ENCODE peak calls at places on chromosome 18, in ten cellular contexts. Y, I, P, B, H, L, O, R, X and S are unnamed samples.

GRCh38 chr18:26471027-26471426 is 77.3 kb downstream of the KCTD1 start:
- DNase-seq in L (no peak), R (no peak), O (no peak), Y (no peak), P (no peak), H (no peak), B (no peak), X (no peak), I (no peak), S (no peak)

GRCh38 chr18:68611301-68611700 is 103.6 kb downstream of the TMX3 start:
- DNase-seq in X (no peak), I (no peak), L (no peak), P (no peak), H (no peak), Y (no peak), R (no peak), O (no peak), B (no peak), S (no peak)

GRCh38 chr18:41096504-41096903 is 858.5 kb upstream of the PIK3C3 start:
- DNase-seq in O (no peak), H (no peak), X (peak), P (no peak), I (peak), R (peak), Y (peak), L (no peak), B (peak), S (no peak)

GRCh38 chr18:48767090-48767670 is 183.6 kb downstream of the SMAD7 start:
- DNase-seq in Y (no peak), B (peak), P (no peak), X (peak), I (no peak), O (no peak), H (no peak), R (no peak), L (no peak), S (no peak)

GRCh38 chr18:75247041-75247551 is 36.5 kb downstream of the TSHZ1 start:
- DNase-seq in X (peak), Y (no peak), H (no peak), P (no peak), L (no peak), B (peak), O (no peak), R (no peak), I (no peak), S (peak)

GRCh38 chr18:53698907-53699306 is 525.6 kb downstream of the MBD2 start:
- DNase-seq in Y (peak), O (no peak), I (peak), B (no peak), R (peak), P (no peak), H (no peak), X (peak), L (no peak), S (no peak)

GRCh38 chr18:52426462-52426861 is 86.5 kb downstream of the DCC start:
- DNase-seq in O (no peak), X (no peak), Y (no peak), L (no peak), R (no peak), B (no peak), P (no peak), I (no peak), H (no peak), S (no peak)

GRCh38 chr18:61955644-61956043 is 62.8 kb upstream of the RNF152 start:
- DNase-seq in B (no peak), O (no peak), P (no peak), H (peak), X (no peak), Y (no peak), R (no peak), I (peak), L (no peak), S (no peak)

GRCh38 chr18:66966171-66966570 is 362.3 kb upstream of the CDH19 start:
- DNase-seq in H (no peak), B (no peak), O (no peak), R (no peak), P (no peak), L (no peak), Y (no peak), I (no peak), X (no peak), S (no peak)

GRCh38 chr18:48036191-48036590 is 105.7 kb upstream of the SMAD2 start:
- DNase-seq in Y (no peak), R (no peak), X (no peak), B (no peak), L (no peak), I (no peak), H (no peak), P (no peak), O (no peak), S (no peak)

GRCh38 chr18:49613741-49614151 is 51.9 kb downstream of the LIPG start:
- DNase-seq in X (no peak), B (no peak), I (no peak), P (no peak), R (no peak), L (no peak), H (no peak), O (no peak), Y (peak), S (no peak)

GRCh38 chr18:25289040-25289631 is 62.8 kb downstream of the ZNF521 start:
- DNase-seq in I (no peak), L (no peak), B (peak), H (no peak), O (no peak), R (no peak), X (no peak), P (no peak), Y (peak), S (no peak)

GRCh38 chr18:44290366-44290855 is 390.3 kb upstream of the SETBP1 start:
- DNase-seq in L (no peak), Y (peak), H (no peak), P (no peak), I (no peak), R (no peak), X (no peak), B (no peak), O (no peak), S (no peak)

GRCh38 chr18:1846640-1847039 is 724.7 kb downstream of the METTL4 start:
- DNase-seq in P (no peak), R (no peak), L (no peak), H (no peak), B (no peak), Y (peak), I (peak), O (no peak), X (no peak), S (no peak)

GRCh38 chr18:7317804-7318231 is 86.9 kb downstream of the LRRC30 start:
- DNase-seq in X (no peak), H (no peak), B (no peak), P (no peak), I (no peak), L (no peak), R (no peak), Y (peak), O (peak), S (no peak)

GRCh38 chr18:26307161-26307773 is 81.0 kb downstream of the TAF4B start:
- DNase-seq in B (peak), H (peak), R (peak), O (no peak), Y (peak), X (peak), I (peak), L (peak), P (peak), S (peak)

GRCh38 chr18:13454363-13455150 is 236.0 kb downstream of the LDLRAD4 start:
- DNase-seq in B (no peak), Y (no peak), X (no peak), P (no peak), O (no peak), R (no peak), I (no peak), H (no peak), L (no peak), S (no peak)

GRCh38 chr18:13453714-13454113 is 235.2 kb downstream of the LDLRAD4 start:
- DNase-seq in X (no peak), O (no peak), P (no peak), B (no peak), I (no peak), L (no peak), Y (no peak), R (no peak), H (no peak), S (peak)

GRCh38 chr18:13452448-13452811 is 233.9 kb downstream of the LDLRAD4 start:
- DNase-seq in P (no peak), O (no peak), R (no peak), H (no peak), Y (peak), X (no peak), B (no peak), L (no peak), I (no peak), S (peak)

GRCh38 chr18:13451661-13452447 is 233.3 kb downstream of the LDLRAD4 start:
- DNase-seq in B (no peak), O (no peak), H (no peak), P (no peak), L (no peak), I (no peak), X (no peak), R (no peak), Y (no peak), S (peak)

DNA sequence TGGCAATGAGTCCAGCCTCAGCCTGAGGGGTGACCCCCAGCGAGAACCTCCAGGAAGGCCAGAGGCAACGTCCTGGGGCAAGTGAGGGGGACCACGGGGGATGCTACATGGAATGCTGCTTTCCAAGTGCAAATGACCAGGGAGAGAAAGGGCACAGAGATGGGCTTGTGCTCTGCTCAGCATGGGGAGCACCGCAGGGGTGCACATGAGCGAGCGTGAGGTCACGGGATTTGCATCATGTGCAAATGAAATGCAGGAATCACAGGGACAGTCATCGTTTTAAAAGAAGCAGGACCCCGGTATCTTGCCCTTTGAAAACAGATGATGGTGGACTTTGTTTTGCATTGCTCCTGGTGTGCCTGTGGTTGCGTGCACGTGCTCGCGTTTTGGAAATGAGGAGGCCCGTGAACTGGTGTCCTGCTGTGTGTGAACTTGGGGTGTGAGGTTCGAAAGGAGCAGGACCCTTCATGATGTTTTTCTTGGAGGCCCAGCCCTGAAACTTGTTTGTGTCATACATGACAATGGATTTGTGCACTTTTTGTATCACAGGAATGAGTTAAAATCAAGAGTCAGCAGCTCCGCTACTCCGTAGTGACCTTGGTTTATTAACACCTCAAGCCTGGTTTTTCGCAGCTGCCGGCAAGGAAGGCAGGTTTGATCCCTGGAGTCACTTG is 234.4 kb downstream of the LDLRAD4 start:
- DNase-seq in X (no peak), Y (no peak), H (no peak), B (no peak), R (no peak), O (no peak), L (no peak), P (no peak), I (no peak), S (peak)
- H3K9ac ChIP-seq in X (no peak), Y (no peak), H (no peak), B (no peak), R (no peak), O (no peak), L (no peak), P (no peak), I (no peak), S (no peak)

DNA sequence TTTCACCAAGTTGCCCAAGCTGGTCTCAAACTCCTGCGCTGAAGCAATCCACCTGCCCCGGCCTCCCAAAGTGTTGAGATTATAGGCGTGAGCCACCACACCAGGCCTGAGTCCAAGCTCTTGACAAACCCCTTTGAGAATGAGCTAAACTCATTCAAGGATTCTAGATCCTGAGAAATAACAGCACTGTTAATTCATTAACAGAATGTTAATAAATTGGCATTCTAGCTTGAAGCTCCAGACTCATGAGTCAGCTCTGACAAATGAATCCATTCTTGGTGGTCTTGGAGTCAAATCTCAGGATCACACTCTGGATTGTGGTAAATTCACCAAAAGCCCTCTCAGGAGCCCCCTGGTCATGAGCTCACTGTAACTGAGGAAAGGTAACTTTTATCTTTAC is 1.8 kb downstream of the NARS1 start:
- DNase-seq in R (no peak), H (no peak), O (no peak), B (no peak), L (no peak), P (no peak), Y (no peak), X (no peak), I (no peak), S (no peak)
- H3K9ac ChIP-seq in R (no peak), H (no peak), O (no peak), B (no peak), L (peak), P (peak), Y (no peak), X (peak), I (no peak), S (peak)

GRCh38 chr18:54772081-54772480 is 56.2 kb upstream of the RAB27B start:
- DNase-seq in H (no peak), Y (no peak), L (no peak), B (no peak), I (no peak), X (no peak), R (no peak), O (no peak), P (no peak), S (no peak)

GRCh38 chr18:54776282-54776977 is 51.8 kb upstream of the RAB27B start:
- DNase-seq in P (no peak), B (peak), O (peak), X (no peak), L (peak), R (no peak), Y (peak), I (no peak), H (peak), S (no peak)

GRCh38 chr18:54775686-54776085 is 52.6 kb upstream of the RAB27B start:
- DNase-seq in H (no peak), L (peak), P (peak), B (peak), R (no peak), Y (peak), X (peak), I (no peak), O (no peak), S (no peak)

GRCh38 chr18:54774971-54775665 is 53.2 kb upstream of the RAB27B start:
- DNase-seq in X (no peak), B (peak), I (no peak), L (no peak), O (no peak), Y (no peak), R (no peak), P (no peak), H (no peak), S (no peak)

DNA sequence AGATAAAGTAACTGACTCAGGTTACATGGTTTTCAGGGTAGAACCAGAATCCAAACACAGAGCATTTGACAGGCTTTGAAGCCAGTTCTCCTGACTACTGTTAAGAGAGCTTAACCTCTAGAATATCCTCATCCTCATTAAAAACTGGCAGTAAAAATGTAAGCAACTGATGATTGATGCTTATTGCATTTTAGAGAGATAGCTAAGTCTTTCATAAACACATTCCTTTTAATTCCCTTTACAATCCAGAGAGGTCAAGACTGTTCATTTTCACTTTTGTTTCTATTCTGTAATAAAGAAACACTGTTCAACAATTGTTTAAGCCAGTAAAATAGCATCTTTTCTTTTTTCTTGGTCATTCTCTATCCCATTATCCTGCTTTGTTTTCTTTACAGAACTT is 53.9 kb upstream of the RAB27B start:
- DNase-seq in L (no peak), B (peak), I (no peak), Y (no peak), P (no peak), H (no peak), O (no peak), X (no peak), R (no peak), S (no peak)
- H3K9ac ChIP-seq in L (no peak), B (no peak), I (no peak), Y (no peak), P (no peak), H (no peak), O (no peak), X (peak), R (no peak), S (no peak)

GRCh38 chr18:77098554-77099174 is 33.9 kb downstream of the MBP start:
- DNase-seq in Y (no peak), I (no peak), X (no peak), L (no peak), B (peak), P (no peak), H (no peak), O (no peak), R (no peak), S (peak)
- H3K9ac ChIP-seq in Y (no peak), I (no peak), X (no peak), L (no peak), B (no peak), P (no peak), H (no peak), O (peak), R (no peak), S (peak)

DNA sequence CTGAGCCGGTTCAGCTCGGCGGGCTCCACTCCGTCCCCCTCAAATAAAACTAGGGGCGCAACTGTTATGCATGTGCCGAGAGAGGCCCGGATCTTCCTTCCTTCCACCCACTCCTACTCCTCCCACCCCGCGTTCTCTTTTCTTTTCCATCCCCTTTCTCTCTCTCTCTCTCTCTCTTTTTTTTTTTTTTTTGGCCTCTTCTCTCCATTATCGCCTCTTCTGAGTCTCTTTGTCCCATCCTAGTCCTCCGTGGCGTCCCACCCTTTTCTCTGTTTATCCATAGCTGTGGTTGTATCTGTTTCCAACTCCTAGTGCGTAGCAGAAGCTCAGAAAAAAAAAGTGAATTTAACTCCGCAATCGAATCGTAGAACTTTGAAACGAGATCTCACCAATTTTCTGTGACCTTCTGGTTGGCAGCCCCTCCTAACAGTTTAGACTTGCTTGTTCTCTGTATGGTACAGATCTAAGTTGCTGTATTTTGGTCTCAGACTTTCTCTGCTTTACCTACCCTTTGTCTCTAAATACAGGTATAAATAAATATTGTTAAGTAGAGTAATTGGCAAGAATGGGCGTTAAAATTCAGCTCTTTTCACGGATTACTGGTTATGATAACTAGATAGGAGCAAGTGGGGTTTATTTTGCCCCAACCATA is 3.6 kb downstream of the RAX start:
- DNase-seq in R (no peak), L (no peak), Y (no peak), B (no peak), P (no peak), X (no peak), H (no peak), O (no peak), I (no peak), S (no peak)
- H3K9ac ChIP-seq in R (no peak), L (no peak), Y (no peak), B (no peak), P (no peak), X (no peak), H (no peak), O (no peak), I (no peak), S (no peak)

GRCh38 chr18:23378470-23378764 is 74.7 kb upstream of the RIOK3 start:
- DNase-seq in X (no peak), Y (peak), H (no peak), O (no peak), P (no peak), L (no peak), R (no peak), I (no peak), B (no peak), S (no peak)
- H3K9ac ChIP-seq in X (peak), Y (peak), H (no peak), O (peak), P (no peak), L (no peak), R (no peak), I (no peak), B (no peak), S (no peak)

DNA sequence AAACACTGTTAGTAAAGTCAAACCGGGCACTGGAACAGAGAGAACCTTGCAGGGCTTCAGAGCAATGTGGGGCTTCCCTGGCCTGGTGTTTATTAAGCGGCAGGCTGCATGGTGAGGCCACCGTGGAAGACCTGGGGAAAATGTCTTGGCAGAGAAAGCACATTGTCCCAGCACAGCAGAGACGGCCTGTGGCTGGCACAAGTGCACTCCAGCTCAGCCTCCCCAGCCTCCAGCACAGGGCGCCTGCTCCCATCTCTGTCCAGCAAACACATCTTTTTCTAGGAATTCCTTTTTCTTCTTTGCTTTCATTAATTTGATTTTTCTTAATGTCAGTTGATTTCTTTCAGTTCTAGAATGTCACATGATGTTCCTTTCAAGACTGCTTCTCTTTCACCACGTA is 138.2 kb upstream of the NFATC1 start:
- DNase-seq in H (no peak), B (no peak), O (no peak), L (no peak), P (no peak), Y (no peak), I (no peak), X (no peak), R (no peak), S (no peak)
- H3K9ac ChIP-seq in H (no peak), B (no peak), O (no peak), L (no peak), P (no peak), Y (no peak), I (no peak), X (no peak), R (no peak), S (no peak)

GRCh38 chr18:63293930-63294329 is 25.6 kb downstream of the BCL2 start:
- DNase-seq in X (no peak), I (no peak), H (no peak), L (no peak), O (no peak), Y (no peak), P (no peak), B (no peak), R (no peak), S (no peak)
- H3K9ac ChIP-seq in X (no peak), I (no peak), H (no peak), L (no peak), O (no peak), Y (no peak), P (no peak), B (no peak), R (no peak), S (no peak)